ENCODE peak calls at places on chromosomes 16 and 17, in seven cellular contexts. B is psoas muscle; S is sigmoid colon; U is PC-3; Z is mammary epithelial cell; J is CD8-positive, alpha-beta T cell; I is upper lobe of right lung. N is an unnamed sample.

GRCh38 chr17:45747907-45748306 is 36.2 kb upstream of the CRHR1 start:
- DNase-seq in B (no peak), S (peak), U (no peak), Z (no peak), J (no peak), I (no peak), N (no peak)

GRCh38 chr17:45341389-45342158 is 24.8 kb upstream of the MAP3K14 start:
- DNase-seq in B (peak), S (peak), U (peak), Z (peak), J (no peak), I (peak), N (peak)

GRCh38 chr17:65542067-65542466 is 19.4 kb downstream of the AXIN2 start:
- DNase-seq in B (no peak), S (no peak), U (no peak), Z (no peak), J (no peak), I (no peak), N (no peak)

GRCh38 chr16:88376053-88376834 is 6.5 kb upstream of the ZNF469 start:
- DNase-seq in B (peak), S (peak), U (no peak), Z (no peak), J (no peak), I (peak), N (no peak)

GRCh38 chr17:70373369-70373768 is 204.0 kb downstream of the KCNJ2 start:
- DNase-seq in B (no peak), S (no peak), U (no peak), Z (no peak), J (no peak), I (no peak), N (no peak)

GRCh38 chr16:9072806-9073341 is 18.6 kb upstream of the HAPSTR1 start:
- DNase-seq in B (no peak), S (no peak), U (peak), Z (peak), J (no peak), I (no peak), N (peak)

GRCh38 chr16:25897677-25898076 is 205.9 kb downstream of the HS3ST4 start:
- DNase-seq in B (no peak), S (no peak), U (no peak), Z (no peak), J (no peak), I (no peak), N (no peak)

GRCh38 chr17:57645950-57646686 is 99.0 kb downstream of the CCDC182 start:
- DNase-seq in B (no peak), S (no peak), U (no peak), Z (peak), J (no peak), I (no peak), N (no peak)

GRCh38 chr16:2008631-2009301 is 855 bp downstream of the ZNF598 start:
- DNase-seq in B (no peak), S (no peak), U (peak), Z (no peak), J (no peak), I (no peak), N (no peak)

GRCh38 chr17:50127661-50128361 is 2.1 kb downstream of the SAMD14 start:
- DNase-seq in B (no peak), S (no peak), U (peak), Z (peak), J (no peak), I (no peak), N (no peak)

GRCh38 chr17:17028059-17028877 is 14.0 kb upstream of the MPRIP start:
- DNase-seq in B (peak), S (peak), U (peak), Z (peak), J (no peak), I (peak), N (peak)

GRCh38 chr17:27836651-27837050 is 36.3 kb upstream of the NOS2 start:
- DNase-seq in B (no peak), S (no peak), U (no peak), Z (no peak), J (no peak), I (no peak), N (no peak)

GRCh38 chr16:85448557-85449194 is 164.4 kb upstream of the GSE1 start:
- DNase-seq in B (no peak), S (no peak), U (no peak), Z (no peak), J (peak), I (peak), N (no peak)

GRCh38 chr17:11150946-11151345 is 90.1 kb upstream of the SHISA6 start:
- DNase-seq in B (no peak), S (no peak), U (no peak), Z (no peak), J (no peak), I (no peak), N (no peak)

GRCh38 chr16:75860654-75861053 is 134.4 kb upstream of the CPHXL start:
- DNase-seq in B (no peak), S (no peak), U (no peak), Z (no peak), J (no peak), I (no peak), N (no peak)

GRCh38 chr17:35449371-35449931 is 885 bp upstream of the SLFN13 start:
- DNase-seq in B (peak), S (peak), U (no peak), Z (no peak), J (no peak), I (peak), N (no peak)

DNA sequence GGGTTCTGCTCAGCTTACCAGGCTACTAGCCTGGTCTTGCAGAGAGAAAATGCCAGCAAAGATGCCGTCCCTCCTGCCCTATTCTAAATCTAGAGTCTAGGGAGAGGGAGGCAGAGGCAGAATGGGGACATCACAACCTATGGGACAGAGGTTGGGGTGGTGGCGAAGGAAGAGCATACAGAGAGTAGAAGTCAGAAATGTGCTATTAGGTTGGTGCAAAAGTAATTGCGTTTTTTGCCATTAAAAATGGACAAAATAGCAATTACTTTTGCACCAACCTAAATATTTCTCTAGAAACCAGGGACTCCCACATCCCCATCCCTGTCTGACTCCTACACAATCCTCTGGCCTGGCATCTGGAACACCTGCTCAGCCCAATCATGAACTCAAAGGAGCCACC is 127.7 kb downstream of the GAS7 start:
- DNase-seq in B (no peak), S (no peak), U (no peak), Z (no peak), J (no peak), I (no peak), N (no peak)
- H3K27ac ChIP-seq in B (no peak), S (no peak), U (no peak), Z (no peak), J (no peak), I (no peak), N (no peak)

GRCh38 chr17:48025040-48025903 is 12.3 kb downstream of the COPZ2 start:
- DNase-seq in B (peak), S (peak), U (peak), Z (peak), J (peak), I (peak), N (peak)

GRCh38 chr17:48025904-48026502 is 11.6 kb downstream of the COPZ2 start:
- DNase-seq in B (no peak), S (no peak), U (peak), Z (peak), J (no peak), I (no peak), N (no peak)

GRCh38 chr17:48022906-48023305 is 14.7 kb downstream of the COPZ2 start:
- DNase-seq in B (no peak), S (no peak), U (peak), Z (no peak), J (no peak), I (no peak), N (no peak)

GRCh38 chr17:48023408-48024148 is 14.0 kb downstream of the COPZ2 start:
- DNase-seq in B (peak), S (peak), U (peak), Z (peak), J (no peak), I (peak), N (peak)

GRCh38 chr17:48024149-48025039 is 13.2 kb downstream of the COPZ2 start:
- DNase-seq in B (peak), S (peak), U (peak), Z (peak), J (no peak), I (peak), N (no peak)
- TF ChIP-seq CTCF in B (no peak), S (no peak), U (no peak), Z (no peak), J (no peak), I (no peak), N (peak)

GRCh38 chr16:20678242-20678641 is 19.2 kb downstream of the ACSM1 start:
- DNase-seq in B (no peak), S (no peak), U (no peak), Z (no peak), J (no peak), I (no peak), N (no peak)

GRCh38 chr16:20674684-20675487 is 22.6 kb downstream of the ACSM1 start:
- DNase-seq in B (no peak), S (no peak), U (no peak), Z (peak), J (no peak), I (no peak), N (no peak)

GRCh38 chr16:20675488-20676267 is 21.8 kb downstream of the ACSM1 start:
- DNase-seq in B (no peak), S (peak), U (peak), Z (peak), J (peak), I (no peak), N (peak)

GRCh38 chr16:20676867-20677266 is 20.6 kb downstream of the ACSM1 start:
- DNase-seq in B (no peak), S (no peak), U (no peak), Z (no peak), J (no peak), I (no peak), N (no peak)

GRCh38 chr16:20676268-20676828 is 21.1 kb downstream of the ACSM1 start:
- DNase-seq in B (no peak), S (no peak), U (no peak), Z (peak), J (no peak), I (no peak), N (no peak)
- H3K27ac ChIP-seq in B (no peak), S (peak), U (peak), Z (no peak), J (peak), I (peak), N (no peak)

DNA sequence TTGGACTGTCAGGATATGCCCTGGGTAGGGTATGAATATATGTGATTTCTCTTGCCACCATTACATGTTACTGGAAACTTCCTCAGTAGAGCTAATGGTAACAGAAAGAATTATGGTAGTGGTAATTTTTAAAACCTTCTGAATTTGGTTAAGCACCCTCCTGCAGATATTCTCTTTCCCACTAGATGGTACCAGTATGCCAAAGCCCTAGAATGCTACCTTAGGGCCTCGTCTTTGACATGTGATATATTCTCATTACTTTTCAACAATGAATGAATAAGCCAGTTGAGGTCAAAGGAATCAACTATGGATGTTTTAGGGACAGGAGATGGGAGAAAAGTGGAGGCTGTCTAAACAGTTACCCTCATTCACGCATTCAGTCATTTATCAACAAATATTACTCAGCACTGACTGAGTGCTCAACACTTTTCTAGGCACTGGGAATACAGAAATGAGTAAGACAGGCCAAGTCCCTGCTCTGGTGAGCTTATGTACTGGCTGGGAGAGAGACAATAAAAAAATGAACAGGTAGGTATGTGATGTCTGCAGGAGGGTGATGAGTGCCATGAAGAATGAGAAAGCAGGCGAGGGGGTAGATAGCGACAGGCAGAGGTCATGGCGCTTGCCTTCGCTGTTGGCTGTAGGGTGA is 14.7 kb downstream of the CDH13 start:
- DNase-seq in B (no peak), S (no peak), U (peak), Z (peak), J (no peak), I (no peak), N (no peak)
- TF ChIP-seq CTCF in B (peak), S (no peak), U (peak), Z (peak), J (peak), I (no peak), N (no peak)

N was measured in RWPE1.